ENCODE peak calls at places on chromosomes 7 and 10, in five cellular contexts. One of them, this sample, is unnamed.

GRCh38 chr7:47915066-47915976 is 32.9 kb downstream of the PKD1L1 start:
- DNase-seq in IMR-90: no peak
- DNase-seq in trophoblast cell: no peak
- DNase-seq in mesendoderm: peak
- DNase-seq in H9: no peak
- DNase-seq in this sample: no peak

GRCh38 chr10:66996996-66997395 is 71.2 kb downstream of the LRRTM3 start:
- DNase-seq in IMR-90: no peak
- DNase-seq in trophoblast cell: no peak
- DNase-seq in mesendoderm: no peak
- DNase-seq in H9: no peak
- DNase-seq in this sample: no peak

GRCh38 chr7:69414555-69414954 is 183.7 kb upstream of the AUTS2 start:
- DNase-seq in IMR-90: no peak
- DNase-seq in trophoblast cell: no peak
- DNase-seq in mesendoderm: no peak
- DNase-seq in H9: no peak
- DNase-seq in this sample: no peak

GRCh38 chr7:129634361-129635034 is 23.0 kb downstream of the NRF1 start:
- DNase-seq in IMR-90: no peak
- DNase-seq in trophoblast cell: no peak
- DNase-seq in mesendoderm: no peak
- DNase-seq in H9: no peak
- DNase-seq in this sample: no peak

GRCh38 chr10:95394161-95394880 is 103.5 kb upstream of the PDLIM1 start:
- DNase-seq in IMR-90: no peak
- DNase-seq in trophoblast cell: peak
- DNase-seq in mesendoderm: peak
- DNase-seq in H9: peak
- DNase-seq in this sample: no peak

GRCh38 chr7:130290745-130291144 is 2.2 kb upstream of the CPA4 start:
- DNase-seq in IMR-90: peak
- DNase-seq in trophoblast cell: peak
- DNase-seq in mesendoderm: peak
- DNase-seq in H9: no peak
- DNase-seq in this sample: no peak

GRCh38 chr7:121204537-121204936 is 124.3 kb upstream of the WNT16 start:
- DNase-seq in IMR-90: peak
- DNase-seq in trophoblast cell: peak
- DNase-seq in mesendoderm: no peak
- DNase-seq in H9: no peak
- DNase-seq in this sample: no peak

GRCh38 chr7:40283391-40283790 is 148.6 kb downstream of the SUGCT start:
- DNase-seq in IMR-90: no peak
- DNase-seq in trophoblast cell: no peak
- DNase-seq in mesendoderm: no peak
- DNase-seq in H9: no peak
- DNase-seq in this sample: no peak

DNA sequence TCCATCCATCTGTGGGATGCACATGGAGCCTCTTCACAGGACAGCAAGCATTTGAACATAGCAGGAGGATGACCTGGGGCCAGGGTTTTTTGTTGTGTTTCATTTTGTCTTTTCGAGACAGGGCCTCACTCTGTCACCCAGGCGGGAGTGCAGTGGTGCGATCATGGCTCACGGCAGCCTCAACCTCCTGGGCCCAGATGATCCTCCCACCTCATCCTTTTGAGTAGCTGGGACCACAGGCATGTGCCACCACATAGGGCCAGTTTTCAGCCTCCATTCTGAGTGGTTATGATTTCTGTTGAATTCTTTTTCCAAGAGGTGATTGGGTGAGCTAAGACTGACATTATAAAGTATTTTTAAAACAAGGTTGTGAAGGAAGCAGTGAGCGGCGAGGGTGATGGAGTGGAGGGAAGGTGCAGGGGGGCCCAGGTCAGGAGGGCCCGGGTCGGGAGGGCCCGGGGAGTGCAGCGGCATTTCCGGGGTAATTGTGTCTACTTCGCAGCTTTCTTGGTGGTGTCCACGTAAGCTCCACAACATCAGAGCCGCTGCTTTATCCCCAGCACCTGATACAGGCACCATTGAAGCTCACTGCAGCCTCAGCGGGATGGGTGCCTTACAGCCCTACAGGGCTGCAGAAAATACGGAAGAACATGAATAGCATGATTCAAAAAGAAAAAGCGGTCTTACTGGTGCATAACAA is 12.0 kb upstream of the LARP4B start:
- DNase-seq in IMR-90: no peak
- DNase-seq in trophoblast cell: no peak
- DNase-seq in mesendoderm: no peak
- DNase-seq in H9: no peak
- DNase-seq in this sample: no peak
- H4K8ac ChIP-seq in IMR-90: no peak
- H4K8ac ChIP-seq in trophoblast cell: no peak
- H4K8ac ChIP-seq in mesendoderm: no peak
- H4K8ac ChIP-seq in H9: no peak
- H4K8ac ChIP-seq in this sample: no peak

GRCh38 chr7:50791363-50791762 is 8.7 kb upstream of the GRB10 start:
- DNase-seq in IMR-90: no peak
- DNase-seq in trophoblast cell: no peak
- DNase-seq in mesendoderm: peak
- DNase-seq in H9: no peak
- DNase-seq in this sample: no peak

GRCh38 chr7:50793115-50793946 is 10.6 kb upstream of the GRB10 start:
- DNase-seq in IMR-90: peak
- DNase-seq in trophoblast cell: peak
- DNase-seq in mesendoderm: peak
- DNase-seq in H9: peak
- DNase-seq in this sample: peak

GRCh38 chr7:50791921-50792341 is 9.2 kb upstream of the GRB10 start:
- DNase-seq in IMR-90: peak
- DNase-seq in trophoblast cell: peak
- DNase-seq in mesendoderm: peak
- DNase-seq in H9: no peak
- DNase-seq in this sample: no peak

GRCh38 chr7:50793947-50794570 is 11.4 kb upstream of the GRB10 start:
- DNase-seq in IMR-90: no peak
- DNase-seq in trophoblast cell: peak
- DNase-seq in mesendoderm: peak
- DNase-seq in H9: no peak
- DNase-seq in this sample: no peak

GRCh38 chr7:50792342-50793114 is 9.8 kb upstream of the GRB10 start:
- DNase-seq in IMR-90: peak
- DNase-seq in trophoblast cell: peak
- DNase-seq in mesendoderm: peak
- DNase-seq in H9: no peak
- DNase-seq in this sample: no peak
- H4K8ac ChIP-seq in IMR-90: peak
- H4K8ac ChIP-seq in trophoblast cell: peak
- H4K8ac ChIP-seq in mesendoderm: no peak
- H4K8ac ChIP-seq in H9: no peak
- H4K8ac ChIP-seq in this sample: no peak

DNA sequence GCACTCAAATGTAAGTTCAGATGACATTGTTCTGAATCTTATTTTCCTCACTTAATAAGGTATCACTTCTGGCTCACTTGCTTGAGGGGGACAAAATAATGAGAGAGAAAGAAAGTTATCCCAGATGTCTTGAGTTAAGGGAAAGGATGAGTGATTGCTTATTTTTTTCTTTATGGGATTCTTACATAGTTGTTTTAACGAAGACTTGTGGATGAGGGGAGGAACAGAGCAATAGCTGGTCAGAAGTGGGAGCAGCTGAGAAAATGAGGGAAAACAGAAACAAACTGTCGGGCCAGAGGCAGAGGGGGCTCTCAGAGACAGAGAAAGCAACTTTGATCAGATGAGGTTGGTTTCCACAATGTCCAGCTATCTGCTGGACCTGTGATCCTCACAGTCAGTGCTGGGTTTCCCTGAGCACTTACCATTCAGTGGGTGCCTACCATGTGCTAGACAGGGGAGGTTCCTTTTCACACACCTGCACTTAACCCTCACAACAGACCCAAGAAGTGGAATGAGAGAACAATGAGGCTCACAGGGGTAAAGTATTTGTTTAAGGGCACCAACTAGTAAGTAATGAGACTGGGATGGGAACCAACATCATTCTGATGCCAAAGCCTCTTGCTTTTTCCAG is 64.2 kb downstream of the BICC1 start:
- DNase-seq in IMR-90: no peak
- DNase-seq in trophoblast cell: no peak
- DNase-seq in mesendoderm: peak
- DNase-seq in H9: no peak
- DNase-seq in this sample: no peak
- H4K8ac ChIP-seq in IMR-90: peak
- H4K8ac ChIP-seq in trophoblast cell: no peak
- H4K8ac ChIP-seq in mesendoderm: no peak
- H4K8ac ChIP-seq in H9: no peak
- H4K8ac ChIP-seq in this sample: no peak

DNA sequence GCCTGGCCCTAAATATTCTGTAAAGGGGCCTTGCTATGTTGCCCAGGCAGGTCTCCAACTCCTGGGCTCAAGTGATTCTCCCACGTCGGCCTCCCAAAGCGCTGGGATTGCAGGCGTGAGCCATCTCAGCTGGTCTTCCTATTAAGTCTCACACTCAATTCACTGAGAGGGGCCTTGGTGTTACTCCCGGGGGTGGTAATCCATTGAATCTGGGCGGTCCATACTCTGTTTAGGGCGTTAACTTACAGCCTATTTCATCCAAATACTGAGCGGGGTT is 665 bp upstream of the SRRT start:
- DNase-seq in IMR-90: no peak
- DNase-seq in trophoblast cell: no peak
- DNase-seq in mesendoderm: peak
- DNase-seq in H9: no peak
- DNase-seq in this sample: no peak
- H4K8ac ChIP-seq in IMR-90: peak
- H4K8ac ChIP-seq in trophoblast cell: peak
- H4K8ac ChIP-seq in mesendoderm: peak
- H4K8ac ChIP-seq in H9: no peak
- H4K8ac ChIP-seq in this sample: peak

DNA sequence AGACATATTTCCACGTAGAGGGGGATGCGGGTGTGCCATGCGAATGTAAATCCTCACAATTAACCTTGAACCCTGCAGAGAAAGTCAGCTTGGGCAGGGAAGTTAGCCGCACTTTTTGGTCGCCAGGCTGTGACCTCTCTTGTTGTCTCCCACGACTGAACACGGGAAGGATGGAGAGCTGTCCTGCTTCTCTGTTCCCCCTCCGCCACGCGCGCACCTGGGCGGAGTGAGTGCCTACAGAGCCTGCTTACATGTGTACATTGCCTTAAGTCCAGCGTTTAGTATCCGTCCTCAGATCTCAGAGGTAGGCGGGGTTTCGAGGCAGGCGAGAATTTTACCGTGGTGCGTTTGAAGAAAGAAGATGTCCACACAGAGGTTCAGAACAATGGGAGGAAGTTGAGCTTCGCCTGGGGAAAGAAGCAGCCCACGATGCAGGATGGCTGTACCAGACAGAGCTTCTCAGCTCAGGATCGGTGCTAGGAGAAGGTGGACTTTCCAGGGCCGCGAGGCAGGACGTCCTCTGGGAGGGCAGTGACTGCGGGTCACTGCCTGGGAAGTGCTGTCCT is 482 bp upstream of the ERCC6 start:
- DNase-seq in IMR-90: peak
- DNase-seq in trophoblast cell: peak
- DNase-seq in mesendoderm: peak
- DNase-seq in H9: peak
- DNase-seq in this sample: peak
- H4K8ac ChIP-seq in IMR-90: peak
- H4K8ac ChIP-seq in trophoblast cell: peak
- H4K8ac ChIP-seq in mesendoderm: no peak
- H4K8ac ChIP-seq in H9: no peak
- H4K8ac ChIP-seq in this sample: no peak

DNA sequence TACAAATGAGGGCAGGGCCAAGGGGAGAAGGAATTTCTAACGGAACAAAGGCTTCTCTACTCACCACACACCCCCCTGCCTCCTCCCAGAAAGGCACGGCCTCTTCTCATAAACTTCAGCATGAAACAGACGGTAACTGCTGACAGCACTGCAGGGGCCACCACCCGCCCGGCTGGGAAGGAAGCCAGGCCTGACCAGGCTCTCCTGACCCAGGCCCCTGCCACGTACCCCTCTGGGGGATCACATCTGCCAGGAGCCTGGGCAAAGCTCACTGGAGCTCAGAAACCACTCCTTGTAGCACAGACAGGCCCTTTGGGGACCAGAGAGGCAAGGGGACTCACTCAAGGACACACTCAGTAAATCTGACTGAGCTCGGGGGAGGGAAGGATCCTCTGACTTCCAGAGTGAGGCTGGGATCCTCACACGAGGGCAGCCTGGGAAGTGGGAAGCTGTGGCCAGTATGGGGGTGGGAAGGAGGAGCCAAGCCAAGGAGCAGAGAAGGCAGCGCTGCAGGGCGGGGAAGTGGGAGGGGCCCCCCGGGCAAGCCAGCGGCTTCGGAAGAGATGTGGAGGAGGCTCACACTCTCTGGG is 46.1 kb downstream of the ZCCHC24 start:
- DNase-seq in IMR-90: peak
- DNase-seq in trophoblast cell: peak
- DNase-seq in mesendoderm: peak
- DNase-seq in H9: peak
- DNase-seq in this sample: peak
- H4K8ac ChIP-seq in IMR-90: peak
- H4K8ac ChIP-seq in trophoblast cell: no peak
- H4K8ac ChIP-seq in mesendoderm: no peak
- H4K8ac ChIP-seq in H9: no peak
- H4K8ac ChIP-seq in this sample: peak